ENCODE peak calls at places on chromosomes 13 and 19, in five cellular contexts. L is GM12878, Q is NB4, H is HepG2, F is K562. D is an unnamed sample.

GRCh38 chr19:29565171-29565570 is 39.4 kb downstream of the VSTM2B start:
- DNase-seq in F (no peak), Q (no peak), L (no peak), H (no peak), D (no peak)

GRCh38 chr13:30464496-30465351 is 1.0 kb downstream of the HMGB1 start:
- DNase-seq in Q (peak; percentile 89), F (peak; percentile 65), L (no peak), H (peak; percentile 65), D (peak; percentile 22)

GRCh38 chr13:40452741-40453665 is 213.4 kb downstream of the FOXO1 start:
- DNase-seq in F (no peak), Q (peak; percentile 17), H (peak; percentile 63), L (no peak), D (no peak)

GRCh38 chr13:50798923-50799322 is 44.6 kb downstream of the DLEU7 start:
- DNase-seq in F (no peak), H (no peak), L (no peak), Q (peak; percentile 71), D (no peak)

GRCh38 chr13:44934724-44935123 is 54.5 kb downstream of the NUFIP1 start:
- DNase-seq in Q (peak; percentile 58), H (no peak), F (no peak), L (peak; percentile 5), D (no peak)

GRCh38 chr13:109402976-109403375 is 383.4 kb downstream of the IRS2 start:
- DNase-seq in F (no peak), L (no peak), Q (peak; percentile 97), H (no peak), D (no peak)

GRCh38 chr19:4414800-4415251 is 12.4 kb downstream of the CHAF1A start:
- DNase-seq in Q (no peak), H (no peak), L (no peak), F (no peak), D (no peak)

GRCh38 chr19:32070101-32070500 is 275.3 kb upstream of the ZNF507 start:
- DNase-seq in L (no peak), F (no peak), H (no peak), Q (no peak), D (no peak)

GRCh38 chr13:79663977-79664636 is 183.2 kb downstream of the NDFIP2 start:
- DNase-seq in Q (no peak), F (no peak), H (no peak), L (no peak), D (no peak)

GRCh38 chr13:98097749-98098148 is 45.1 kb upstream of the FARP1 start:
- DNase-seq in L (no peak), H (no peak), F (no peak), Q (no peak), D (no peak)

GRCh38 chr19:44603201-44603945 is 10.0 kb upstream of the IGSF23 start:
- DNase-seq in Q (no peak), L (no peak), H (no peak), F (no peak), D (no peak)

GRCh38 chr13:34376483-34376882 is 558.5 kb downstream of the RFC3 start:
- DNase-seq in H (no peak), L (no peak), F (no peak), Q (no peak), D (no peak)

GRCh38 chr13:30045916-30046704 is 195.7 kb upstream of the UBL3 start:
- DNase-seq in F (no peak), H (no peak), L (no peak), Q (peak; percentile 46), D (no peak)

GRCh38 chr19:29029271-29029670 is 183.7 kb downstream of the UQCRFS1 start:
- DNase-seq in Q (no peak), H (no peak), F (no peak), L (no peak), D (no peak)

GRCh38 chr13:91381371-91381770 is 17.1 kb upstream of the GPC5 start:
- DNase-seq in Q (peak; percentile 49), F (no peak), H (no peak), L (no peak), D (no peak)

GRCh38 chr13:24709186-24709913 is 29.1 kb downstream of the ATP12A start:
- DNase-seq in F (no peak), H (no peak), Q (no peak), L (no peak), D (no peak)

GRCh38 chr13:80695841-80696240 is 354.9 kb upstream of the SPRY2 start:
- DNase-seq in F (no peak), L (no peak), H (no peak), Q (no peak), D (no peak)

GRCh38 chr19:43534811-43535761 is 2.1 kb downstream of the ZNF575 start:
- DNase-seq in H (peak; percentile 35), F (peak; percentile 40), L (no peak), Q (peak; percentile 34), D (peak; percentile 59)

GRCh38 chr13:99721606-99722384 is 220.5 kb downstream of the TM9SF2 start:
- DNase-seq in Q (peak; percentile 59), F (no peak), L (no peak), H (no peak), D (no peak)

GRCh38 chr19:20287070-20287469 is 120.1 kb downstream of the ZNF486 start:
- DNase-seq in L (no peak), F (no peak), Q (no peak), H (no peak), D (no peak)

GRCh38 chr13:52001120-52001731 is 10.0 kb downstream of the ATP7B start:
- DNase-seq in Q (peak; percentile 70), H (peak; percentile 59), L (no peak), F (peak; percentile 44), D (peak; percentile 46)

GRCh38 chr19:1465191-1466016 is 13.6 kb downstream of the C19orf25 start:
- DNase-seq in Q (peak; percentile 61), L (no peak), H (no peak), F (no peak), D (no peak)

GRCh38 chr19:19649580-19649995 is 6.1 kb upstream of the GMIP start:
- DNase-seq in H (no peak), L (no peak), F (no peak), Q (no peak), D (no peak)

GRCh38 chr13:53151692-53152421 is 123.2 kb downstream of the OLFM4 start:
- DNase-seq in Q (peak; percentile 74), L (peak; percentile 32), H (peak; percentile 43), F (peak; percentile 38), D (peak; percentile 1)

GRCh38 chr19:38773469-38774177 is at the start of gene LGALS7:
- DNase-seq in F (no peak), Q (no peak), H (no peak), L (no peak), D (no peak)

GRCh38 chr19:5066768-5067167 is 97.9 kb downstream of the KDM4B start:
- DNase-seq in F (no peak), Q (no peak), H (no peak), L (no peak), D (no peak)

GRCh38 chr19:19448238-19448544 is 42.7 kb downstream of the GATAD2A start:
- DNase-seq in L (no peak), F (no peak), H (no peak), Q (no peak), D (no peak)

GRCh38 chr13:35500071-35500595 is 23.6 kb upstream of the MAB21L1 start:
- DNase-seq in L (no peak), H (no peak), F (no peak), Q (no peak), D (no peak)

GRCh38 chr19:2268480-2268830 is 12.2 kb upstream of the JSRP1 start:
- DNase-seq in Q (no peak), L (no peak), F (no peak), H (no peak), D (no peak)

GRCh38 chr19:42402376-42403116 is 12.4 kb upstream of the CNFN start:
- DNase-seq in H (no peak), L (no peak), F (no peak), Q (no peak), D (no peak)

GRCh38 chr19:33713194-33713593 is 83.5 kb upstream of the KCTD15 start:
- DNase-seq in F (no peak), H (no peak), L (no peak), Q (peak; percentile 33), D (no peak)

GRCh38 chr19:19053508-19054314 is 10.1 kb upstream of the SLC25A42 start:
- DNase-seq in L (no peak), Q (peak; percentile 66), F (peak; percentile 79), H (peak; percentile 50), D (peak; percentile 57)

GRCh38 chr13:60331249-60332012 is 65.6 kb upstream of the TDRD3 start:
- DNase-seq in F (no peak), H (no peak), Q (no peak), L (no peak), D (no peak)

GRCh38 chr13:32391101-32391620 is 36.8 kb downstream of the N4BP2L1 start:
- DNase-seq in F (no peak), H (no peak), Q (peak; percentile 39), L (no peak), D (no peak)

GRCh38 chr13:96082640-96083039 is 7.3 kb upstream of the HS6ST3 start:
- DNase-seq in F (no peak), L (no peak), H (no peak), Q (no peak), D (no peak)

GRCh38 chr13:73480784-73481183 is 422.0 kb downstream of the KLF5 start:
- DNase-seq in H (no peak), Q (no peak), L (no peak), F (no peak), D (no peak)
- TF ChIP-seq MYC in H (no peak), Q (no peak), L (no peak), F (no peak), D (no peak)

GRCh38 chr19:13026478-13026999 is 31.3 kb downstream of the NFIX start:
- DNase-seq in F (no peak), H (peak; percentile 96), L (no peak), Q (no peak), D (no peak)
- TF ChIP-seq MYC in F (no peak), H (no peak), L (no peak), Q (no peak), D (no peak)

GRCh38 chr13:76316998-76317527 is 569.1 kb downstream of the KCTD12 start:
- DNase-seq in H (no peak), F (no peak), L (no peak), Q (no peak), D (no peak)
- TF ChIP-seq MYC in H (no peak), F (no peak), L (no peak), Q (no peak), D (no peak)

DNA sequence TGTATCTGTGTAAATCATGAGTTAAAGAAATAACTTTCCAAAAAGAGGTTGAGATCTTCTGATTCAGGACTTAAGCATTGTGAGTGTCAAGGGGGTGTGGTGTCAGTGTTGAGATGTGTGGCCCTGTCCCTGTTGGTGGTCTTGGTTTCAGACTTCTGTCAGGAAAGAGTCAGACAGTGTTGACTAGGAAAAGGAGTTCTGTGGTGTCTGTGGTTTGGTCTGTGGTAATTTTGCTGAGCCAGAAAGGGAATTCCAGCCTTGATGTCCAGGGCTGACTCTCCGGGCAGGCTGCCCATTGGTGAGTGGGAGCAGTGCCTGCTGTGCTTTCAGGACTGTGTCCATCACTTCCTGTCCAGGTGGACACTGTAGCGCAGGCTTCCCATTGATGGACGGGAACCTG is 39.8 kb upstream of the IGFL4 start:
- DNase-seq in F (no peak), Q (no peak), H (no peak), L (no peak), D (peak; percentile 65)
- TF ChIP-seq MYC in F (no peak), Q (no peak), H (no peak), L (no peak), D (no peak)

D was measured in A549.